ENCODE peak calls at places on chromosomes 11 and 22, in six cellular contexts. One of them, this sample, is unnamed.

GRCh38 chr11:69351460-69351859 is 57.5 kb downstream of the MYEOV start:
- DNase-seq in endodermal cell: no peak
- DNase-seq in cardiac fibroblast: peak
- DNase-seq in HFFc6: peak
- DNase-seq in CD8-positive, alpha-beta T cell: no peak
- DNase-seq in progenitor cell of endocrine pancreas: no peak
- DNase-seq in this sample: no peak

GRCh38 chr11:723120-723883 is 17.3 kb downstream of the EPS8L2 start:
- DNase-seq in endodermal cell: no peak
- DNase-seq in CD8-positive, alpha-beta T cell: peak
- DNase-seq in cardiac fibroblast: peak
- DNase-seq in HFFc6: peak
- DNase-seq in progenitor cell of endocrine pancreas: no peak
- DNase-seq in this sample: no peak

GRCh38 chr11:120985718-120986569 is 38.0 kb upstream of the TBCEL start:
- DNase-seq in CD8-positive, alpha-beta T cell: peak
- DNase-seq in cardiac fibroblast: peak
- DNase-seq in progenitor cell of endocrine pancreas: peak
- DNase-seq in HFFc6: peak
- DNase-seq in endodermal cell: peak
- DNase-seq in this sample: peak

GRCh38 chr11:68326334-68327215 is 14.2 kb downstream of the LRP5 start:
- DNase-seq in progenitor cell of endocrine pancreas: no peak
- DNase-seq in cardiac fibroblast: no peak
- DNase-seq in CD8-positive, alpha-beta T cell: no peak
- DNase-seq in HFFc6: no peak
- DNase-seq in endodermal cell: no peak
- DNase-seq in this sample: no peak

GRCh38 chr11:130677486-130678153 is 229.2 kb downstream of the ADAMTS15 start:
- DNase-seq in HFFc6: peak
- DNase-seq in endodermal cell: peak
- DNase-seq in CD8-positive, alpha-beta T cell: no peak
- DNase-seq in cardiac fibroblast: peak
- DNase-seq in progenitor cell of endocrine pancreas: no peak
- DNase-seq in this sample: no peak

GRCh38 chr22:35690001-35690400 is 27.7 kb upstream of the APOL5 start:
- DNase-seq in HFFc6: no peak
- DNase-seq in progenitor cell of endocrine pancreas: no peak
- DNase-seq in cardiac fibroblast: no peak
- DNase-seq in CD8-positive, alpha-beta T cell: no peak
- DNase-seq in endodermal cell: no peak
- DNase-seq in this sample: no peak

GRCh38 chr11:124219126-124219525 is 21.8 kb upstream of the OR8G1 start:
- DNase-seq in HFFc6: no peak
- DNase-seq in progenitor cell of endocrine pancreas: no peak
- DNase-seq in CD8-positive, alpha-beta T cell: no peak
- DNase-seq in endodermal cell: no peak
- DNase-seq in cardiac fibroblast: no peak
- DNase-seq in this sample: no peak

GRCh38 chr11:113664069-113664980 is 41.8 kb downstream of the TMPRSS5 start:
- DNase-seq in HFFc6: peak
- DNase-seq in progenitor cell of endocrine pancreas: no peak
- DNase-seq in cardiac fibroblast: no peak
- DNase-seq in CD8-positive, alpha-beta T cell: no peak
- DNase-seq in endodermal cell: no peak
- DNase-seq in this sample: no peak

GRCh38 chr22:39148727-39149535 is 3.5 kb downstream of the CBX7 start:
- DNase-seq in CD8-positive, alpha-beta T cell: peak
- DNase-seq in HFFc6: no peak
- DNase-seq in progenitor cell of endocrine pancreas: no peak
- DNase-seq in cardiac fibroblast: no peak
- DNase-seq in endodermal cell: peak
- DNase-seq in this sample: no peak

GRCh38 chr11:2247496-2247895 is 22.9 kb downstream of the ASCL2 start:
- DNase-seq in endodermal cell: no peak
- DNase-seq in progenitor cell of endocrine pancreas: no peak
- DNase-seq in cardiac fibroblast: no peak
- DNase-seq in HFFc6: no peak
- DNase-seq in CD8-positive, alpha-beta T cell: no peak
- DNase-seq in this sample: no peak

GRCh38 chr22:39773976-39774539 is 119.5 kb downstream of the ENTHD1 start:
- DNase-seq in cardiac fibroblast: no peak
- DNase-seq in CD8-positive, alpha-beta T cell: no peak
- DNase-seq in endodermal cell: no peak
- DNase-seq in HFFc6: no peak
- DNase-seq in progenitor cell of endocrine pancreas: no peak
- DNase-seq in this sample: no peak

DNA sequence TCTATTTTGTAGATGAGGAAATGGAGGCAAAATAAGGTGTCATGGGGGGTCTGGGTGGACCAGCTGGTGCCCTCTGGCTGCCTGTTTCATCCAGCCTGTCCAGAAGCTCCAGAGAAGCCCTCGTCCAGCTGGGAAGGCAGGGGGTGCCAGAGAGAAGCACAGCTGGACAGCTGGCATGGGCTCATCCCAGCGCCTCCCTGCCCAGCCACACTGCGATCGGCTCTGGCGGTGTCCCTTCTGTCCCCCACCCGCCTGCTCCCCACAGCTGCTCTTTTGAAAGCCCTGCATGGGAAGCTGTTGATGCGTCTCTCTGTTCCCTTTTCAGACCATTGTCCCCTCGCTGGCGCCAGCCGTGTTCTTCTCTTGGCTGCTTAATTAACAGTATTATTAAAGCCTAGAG is 86.5 kb downstream of the MN1 start:
- DNase-seq in cardiac fibroblast: no peak
- DNase-seq in progenitor cell of endocrine pancreas: no peak
- DNase-seq in HFFc6: no peak
- DNase-seq in CD8-positive, alpha-beta T cell: no peak
- DNase-seq in endodermal cell: no peak
- DNase-seq in this sample: no peak
- TF ChIP-seq CTCF in cardiac fibroblast: peak
- TF ChIP-seq CTCF in progenitor cell of endocrine pancreas: no peak
- TF ChIP-seq CTCF in HFFc6: peak
- TF ChIP-seq CTCF in CD8-positive, alpha-beta T cell: no peak
- TF ChIP-seq CTCF in endodermal cell: peak
- TF ChIP-seq CTCF in this sample: no peak

DNA sequence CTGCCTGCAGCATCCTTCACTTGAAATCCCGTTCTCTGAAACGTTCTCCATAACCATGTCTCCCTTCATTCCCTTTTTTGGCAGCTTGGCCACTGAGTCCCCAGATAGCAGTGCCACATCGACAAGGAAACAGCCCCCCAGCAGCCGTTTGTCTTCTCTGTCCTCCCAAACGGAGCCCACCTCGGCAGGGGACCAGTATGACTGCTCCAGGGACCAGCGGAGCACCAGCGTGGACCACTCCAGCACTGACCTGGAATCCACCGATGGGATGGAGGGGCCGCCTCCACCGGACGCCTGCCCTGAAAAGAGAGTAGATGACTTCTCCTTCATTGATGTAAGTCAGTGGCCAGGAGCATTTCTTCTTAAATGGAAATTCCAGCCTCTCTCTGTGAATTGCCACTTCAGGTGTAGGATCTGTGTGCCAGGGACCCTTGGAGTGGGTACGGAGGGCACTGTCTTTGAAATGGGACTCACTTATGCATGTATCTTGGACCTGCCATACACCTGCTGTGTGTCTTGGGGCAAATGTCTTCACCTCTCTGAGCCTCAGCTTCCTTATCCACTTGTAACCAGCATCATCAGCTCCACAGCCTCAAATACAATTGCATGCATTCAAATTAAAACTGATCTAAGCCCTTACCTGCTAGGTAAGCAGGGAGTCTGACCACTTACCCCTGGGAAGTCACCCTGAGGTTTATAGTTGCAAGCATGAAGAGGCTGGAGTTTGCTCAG is 25.3 kb upstream of the CRYBB3 start:
- DNase-seq in CD8-positive, alpha-beta T cell: no peak
- DNase-seq in HFFc6: no peak
- DNase-seq in progenitor cell of endocrine pancreas: no peak
- DNase-seq in cardiac fibroblast: no peak
- DNase-seq in endodermal cell: no peak
- DNase-seq in this sample: no peak
- TF ChIP-seq CTCF in CD8-positive, alpha-beta T cell: no peak
- TF ChIP-seq CTCF in HFFc6: no peak
- TF ChIP-seq CTCF in progenitor cell of endocrine pancreas: no peak
- TF ChIP-seq CTCF in cardiac fibroblast: no peak
- TF ChIP-seq CTCF in endodermal cell: no peak
- TF ChIP-seq CTCF in this sample: no peak

GRCh38 chr11:80698646-80699045 is 1257.8 kb upstream of the TENM4 start:
- DNase-seq in HFFc6: no peak
- DNase-seq in CD8-positive, alpha-beta T cell: no peak
- DNase-seq in cardiac fibroblast: no peak
- DNase-seq in endodermal cell: no peak
- DNase-seq in progenitor cell of endocrine pancreas: no peak
- DNase-seq in this sample: no peak

GRCh38 chr11:80702264-80702663 is 1261.4 kb upstream of the TENM4 start:
- DNase-seq in CD8-positive, alpha-beta T cell: no peak
- DNase-seq in progenitor cell of endocrine pancreas: no peak
- DNase-seq in HFFc6: no peak
- DNase-seq in endodermal cell: no peak
- DNase-seq in cardiac fibroblast: no peak
- DNase-seq in this sample: no peak

DNA sequence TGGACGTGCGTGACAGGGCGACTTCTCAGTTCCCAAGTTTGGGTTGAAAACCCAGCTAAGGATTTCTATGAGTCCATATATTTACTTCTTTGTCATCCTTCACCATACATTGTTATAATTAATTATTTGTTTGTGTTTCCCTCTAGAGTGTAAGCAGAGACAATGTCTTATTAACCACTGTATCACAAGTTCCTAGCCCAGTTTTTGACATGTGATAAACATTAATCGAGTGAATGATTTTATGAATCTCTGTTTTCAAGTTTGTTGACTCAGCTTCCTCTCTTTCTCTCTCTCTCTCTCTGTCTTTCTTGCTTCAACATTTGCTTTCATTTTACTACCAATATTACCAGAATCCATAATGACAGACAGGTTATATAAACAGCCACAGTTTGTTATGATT is 1259.6 kb upstream of the TENM4 start:
- DNase-seq in endodermal cell: no peak
- DNase-seq in HFFc6: no peak
- DNase-seq in CD8-positive, alpha-beta T cell: no peak
- DNase-seq in progenitor cell of endocrine pancreas: no peak
- DNase-seq in cardiac fibroblast: no peak
- DNase-seq in this sample: no peak
- TF ChIP-seq CTCF in endodermal cell: no peak
- TF ChIP-seq CTCF in HFFc6: no peak
- TF ChIP-seq CTCF in CD8-positive, alpha-beta T cell: no peak
- TF ChIP-seq CTCF in progenitor cell of endocrine pancreas: no peak
- TF ChIP-seq CTCF in cardiac fibroblast: no peak
- TF ChIP-seq CTCF in this sample: no peak

DNA sequence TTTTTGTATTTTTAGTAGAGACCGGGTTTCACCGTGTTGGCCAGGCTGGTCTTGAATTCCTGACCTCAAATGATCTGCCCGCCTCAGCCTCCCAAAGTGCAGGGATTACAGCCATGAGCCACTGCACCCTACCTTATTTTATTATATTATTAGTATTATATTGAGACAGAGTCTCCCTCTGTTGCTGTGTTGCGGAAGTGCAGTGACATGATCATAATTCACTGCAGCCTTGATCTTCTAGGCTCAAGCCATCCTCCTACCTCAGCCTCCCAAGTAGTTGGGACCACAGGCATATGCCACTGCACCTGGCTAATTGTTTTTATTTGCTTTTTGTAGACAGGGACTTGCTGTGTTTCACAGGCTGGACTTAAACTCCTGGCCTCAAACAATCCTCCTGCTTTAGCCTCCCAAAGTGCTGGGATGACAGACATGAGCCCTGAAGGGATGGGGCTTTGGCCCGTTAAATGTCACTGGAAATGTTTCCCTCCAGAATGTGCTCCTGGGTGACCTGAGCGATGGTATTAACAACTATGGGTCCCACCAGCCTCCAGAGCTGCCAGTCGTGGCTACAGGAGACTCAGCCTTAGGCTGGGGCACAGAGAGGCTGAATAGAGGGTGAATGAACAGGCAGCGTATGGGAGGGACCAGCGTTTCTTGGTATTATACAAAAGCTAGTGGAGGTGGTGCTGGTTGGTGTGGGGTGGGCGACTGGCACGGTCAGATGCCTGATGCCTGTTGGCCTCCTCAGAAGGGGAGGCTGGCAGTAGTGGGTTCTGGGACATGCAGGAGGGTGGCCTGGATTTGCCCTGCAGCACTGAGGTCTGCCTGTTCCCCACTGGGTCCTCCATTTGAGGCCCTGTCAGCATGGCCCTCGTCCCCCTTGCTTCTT is 7.3 kb downstream of the TANGO2 start:
- DNase-seq in cardiac fibroblast: peak
- DNase-seq in HFFc6: peak
- DNase-seq in CD8-positive, alpha-beta T cell: no peak
- DNase-seq in endodermal cell: no peak
- DNase-seq in progenitor cell of endocrine pancreas: no peak
- DNase-seq in this sample: peak
- TF ChIP-seq CTCF in cardiac fibroblast: peak
- TF ChIP-seq CTCF in HFFc6: peak
- TF ChIP-seq CTCF in CD8-positive, alpha-beta T cell: no peak
- TF ChIP-seq CTCF in endodermal cell: peak
- TF ChIP-seq CTCF in progenitor cell of endocrine pancreas: peak
- TF ChIP-seq CTCF in this sample: peak

DNA sequence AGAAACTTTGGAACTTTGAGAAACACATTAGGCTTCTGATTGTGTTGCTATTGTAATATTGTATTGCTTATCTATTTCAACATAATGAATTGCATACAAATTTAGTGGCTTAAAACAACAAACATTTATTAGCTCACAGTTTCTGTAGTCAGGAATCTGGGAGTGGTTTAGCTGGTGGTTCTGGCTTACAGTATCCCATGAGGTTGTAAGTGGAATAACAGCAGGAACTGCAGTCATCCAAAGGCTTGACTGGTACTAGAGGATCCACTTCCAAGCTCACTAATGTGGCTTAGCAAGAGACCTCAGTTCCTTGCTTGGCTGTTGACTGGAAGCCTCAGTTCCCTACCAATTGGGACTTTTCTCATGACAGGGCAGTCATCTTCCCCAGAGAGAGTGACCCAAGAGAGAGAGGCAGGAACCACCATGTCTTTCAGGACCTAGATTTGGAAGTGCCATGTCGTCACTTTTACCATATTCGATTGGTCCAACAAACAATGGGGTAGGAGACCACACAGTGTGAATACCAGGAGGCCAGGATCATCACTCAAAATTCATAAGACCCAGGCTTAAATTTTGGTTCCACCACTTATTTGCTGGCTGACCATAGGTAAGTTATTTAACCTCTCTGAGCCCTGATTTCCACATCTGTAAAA is 27.1 kb upstream of the RASSF10 start:
- DNase-seq in progenitor cell of endocrine pancreas: no peak
- DNase-seq in cardiac fibroblast: peak
- DNase-seq in endodermal cell: no peak
- DNase-seq in HFFc6: peak
- DNase-seq in CD8-positive, alpha-beta T cell: no peak
- DNase-seq in this sample: no peak
- TF ChIP-seq CTCF in progenitor cell of endocrine pancreas: no peak
- TF ChIP-seq CTCF in cardiac fibroblast: no peak
- TF ChIP-seq CTCF in endodermal cell: peak
- TF ChIP-seq CTCF in HFFc6: peak
- TF ChIP-seq CTCF in CD8-positive, alpha-beta T cell: no peak
- TF ChIP-seq CTCF in this sample: no peak